ENCODE peak calls at places on chromosome 2, in five cellular contexts. T is T-helper 2 cell, R is NCI-H460, Z is MV-4-11, J is GM04504. F is an unnamed sample.
A peak's percentile ranks its signal among the peaks of the same experiment; 100 is the strongest.

GRCh38 chr2:231965118-231965517 is 3.6 kb downstream of the DIS3L2 start:
- DNase-seq in T (no peak), R (no peak), Z (peak; percentile 78), J (no peak), F (no peak)

GRCh38 chr2:26491563-26492167 is 13.7 kb upstream of the OTOF start:
- DNase-seq in T (no peak), R (no peak), Z (no peak), J (no peak), F (no peak)

GRCh38 chr2:165016772-165017411 is 61.6 kb upstream of the SLC38A11 start:
- DNase-seq in T (no peak), R (peak; percentile 53), Z (no peak), J (peak; percentile 25), F (no peak)

GRCh38 chr2:137928547-137929503 is 35.4 kb upstream of the HNMT start:
- DNase-seq in T (no peak), R (no peak), Z (no peak), J (no peak), F (no peak)

GRCh38 chr2:234690569-234691225 is 193.8 kb upstream of the ARL4C start:
- DNase-seq in T (no peak), R (no peak), Z (no peak), J (peak; percentile 32), F (no peak)

GRCh38 chr2:72723769-72724370 is 102.0 kb downstream of the EXOC6B start:
- DNase-seq in T (no peak), R (no peak), Z (no peak), J (no peak), F (no peak)

GRCh38 chr2:24912986-24913385 is 7.1 kb downstream of the ADCY3 start:
- DNase-seq in T (no peak), R (no peak), Z (no peak), J (no peak), F (no peak)

GRCh38 chr2:129396980-129397599 is 582.4 kb upstream of the RAB6C start:
- DNase-seq in T (no peak), R (peak; percentile 13), Z (peak; percentile 28), J (no peak), F (no peak)

GRCh38 chr2:38097611-38098350 is 21.8 kb upstream of the CYP1B1 start:
- DNase-seq in T (no peak), R (no peak), Z (no peak), J (no peak), F (no peak)

GRCh38 chr2:37881397-37881796 is 43.7 kb upstream of the RMDN2 start:
- DNase-seq in T (no peak), R (no peak), Z (no peak), J (no peak), F (no peak)

GRCh38 chr2:150136901-150137300 is 350.6 kb downstream of the RND3 start:
- DNase-seq in T (no peak), R (no peak), Z (no peak), J (no peak), F (peak; percentile 80)

GRCh38 chr2:15773204-15773603 is 167.1 kb upstream of the MYCN start:
- DNase-seq in T (no peak), R (no peak), Z (no peak), J (no peak), F (no peak)

GRCh38 chr2:148209598-148209997 is 188.7 kb downstream of the MBD5 start:
- DNase-seq in T (no peak), R (no peak), Z (peak; percentile 29), J (no peak), F (no peak)

GRCh38 chr2:236157815-236158498 is 10.2 kb downstream of the GBX2 start:
- DNase-seq in T (no peak), R (no peak), Z (no peak), J (no peak), F (no peak)

GRCh38 chr2:233354971-233355574 is 779 bp downstream of the DGKD start:
- DNase-seq in T (no peak), R (no peak), Z (no peak), J (no peak), F (no peak)

GRCh38 chr2:205024822-205025518 is 479.7 kb downstream of the PARD3B start:
- DNase-seq in T (no peak), R (peak; percentile 85), Z (peak; percentile 75), J (peak; percentile 93), F (peak; percentile 97)

F was measured in retinal pigment epithelial cell.